ENCODE peak calls at places on chromosomes 5 and 9, in six cellular contexts. A, G, Y, F, R and S are unnamed samples. For H3K4me1, the result is how much of the 10 kb centered on the place peaks cover.

GRCh38 chr9:126491256-126491879 is 122.4 kb upstream of the LMX1B start:
- DNase-seq in Y (no peak), A (peak), R (peak), F (peak), G (peak), S (peak)

GRCh38 chr9:127722055-127722454 is 6.2 kb downstream of the TTC16 start:
- DNase-seq in Y (no peak), R (no peak), F (no peak), A (no peak), G (no peak), S (no peak)

GRCh38 chr5:136242136-136242535 is 49.2 kb upstream of the SMIM32 start:
- DNase-seq in Y (no peak), R (no peak), F (no peak), G (no peak), A (no peak), S (no peak)

GRCh38 chr5:14569948-14570691 is 11.5 kb upstream of the OTULINL start:
- DNase-seq in Y (no peak), R (no peak), A (peak), F (no peak), G (peak), S (no peak)

GRCh38 chr5:79924936-79925893 is 65.8 kb downstream of the MTX3 start:
- DNase-seq in Y (no peak), G (peak), F (no peak), A (no peak), R (no peak), S (peak)

GRCh38 chr5:91312698-91313097 is 70.4 kb downstream of the ARRDC3 start:
- DNase-seq in G (no peak), Y (no peak), F (no peak), A (no peak), R (no peak), S (no peak)

GRCh38 chr9:130398487-130399240 is 46.1 kb upstream of the ASS1 start:
- DNase-seq in F (no peak), G (no peak), R (no peak), Y (no peak), A (no peak), S (no peak)

GRCh38 chr5:132385321-132386105 is 16.0 kb downstream of the SLC22A5 start:
- DNase-seq in G (peak), R (peak), F (peak), Y (peak), A (peak), S (peak)

GRCh38 chr9:81789751-81790150 is 100.4 kb upstream of the TLE1 start:
- DNase-seq in R (no peak), F (no peak), G (no peak), A (no peak), Y (no peak), S (no peak)

GRCh38 chr5:79878721-79879336 is 112.2 kb downstream of the MTX3 start:
- DNase-seq in G (peak), Y (no peak), R (no peak), F (no peak), A (no peak), S (peak)

GRCh38 chr9:70902705-70903131 is 218.7 kb downstream of the TRPM3 start:
- DNase-seq in R (no peak), Y (peak), F (no peak), G (peak), A (peak), S (peak)

GRCh38 chr5:139861889-139862207 is 66.2 kb downstream of the PSD2 start:
- DNase-seq in G (no peak), A (no peak), R (no peak), F (no peak), Y (no peak), S (no peak)

GRCh38 chr5:132747693-132748440 is 641 bp downstream of the CCNI2 start:
- DNase-seq in G (no peak), Y (no peak), A (peak), F (peak), R (peak), S (peak)

GRCh38 chr5:94442971-94443370 is 175.4 kb downstream of the KIAA0825 start:
- DNase-seq in G (peak), R (no peak), F (no peak), Y (no peak), A (no peak), S (peak)

GRCh38 chr9:109556061-109556460 is 58.0 kb upstream of the PTPN3 start:
- DNase-seq in A (peak), R (no peak), Y (no peak), F (no peak), G (peak), S (no peak)

GRCh38 chr9:117430813-117431212 is 16.0 kb upstream of the ASTN2 start:
- DNase-seq in G (no peak), F (no peak), Y (no peak), R (no peak), A (no peak), S (no peak)

GRCh38 chr5:82918311-82919031 is 158.7 kb downstream of the TMEM167A start:
- DNase-seq in R (no peak), A (no peak), G (no peak), F (no peak), Y (no peak), S (no peak)

GRCh38 chr5:107893642-107894041 is 222.9 kb upstream of the EFNA5 start:
- DNase-seq in F (no peak), Y (no peak), G (no peak), R (no peak), A (no peak), S (no peak)

GRCh38 chr9:115004535-115004934 is 74.1 kb upstream of the TNFSF8 start:
- DNase-seq in Y (no peak), A (no peak), G (no peak), R (no peak), F (no peak), S (no peak)

GRCh38 chr5:124655943-124656459 is 90.4 kb downstream of the ZNF608 start:
- DNase-seq in R (no peak), F (no peak), Y (no peak), A (peak), G (peak), S (no peak)
- H3K4me1 ChIP-seq in R (under half), F (half or more), Y (under half), A (half or more), G (under half), S (half or more)

GRCh38 chr5:135110941-135111596 is 77.0 kb upstream of the PITX1 start:
- DNase-seq in Y (no peak), F (peak), G (peak), A (no peak), R (no peak), S (no peak)

GRCh38 chr5:135114759-135115158 is 80.7 kb upstream of the PITX1 start:
- DNase-seq in A (no peak), G (no peak), F (no peak), R (no peak), Y (no peak), S (no peak)

GRCh38 chr5:135113323-135113722 is 79.3 kb upstream of the PITX1 start:
- DNase-seq in R (no peak), A (no peak), F (no peak), Y (no peak), G (no peak), S (no peak)

GRCh38 chr5:135108992-135109391 is 75.0 kb upstream of the PITX1 start:
- DNase-seq in G (no peak), Y (no peak), F (no peak), A (no peak), R (no peak), S (no peak)

GRCh38 chr5:135112008-135112670 is 78.1 kb upstream of the PITX1 start:
- DNase-seq in G (no peak), Y (no peak), R (no peak), A (peak), F (no peak), S (no peak)
- H3K4me1 ChIP-seq in G (under half), Y (under half), R (under half), A (under half), F (under half), S (under half)

GRCh38 chr9:111983484-111983908 is 86.9 kb downstream of the UGCG start:
- DNase-seq in R (no peak), F (no peak), A (no peak), Y (no peak), G (no peak), S (no peak)
- H3K4me1 ChIP-seq in R (under half), F (under half), A (under half), Y (under half), G (under half), S (under half)

GRCh38 chr5:98530224-98530623 is 243.2 kb upstream of the RGMB start:
- DNase-seq in Y (no peak), F (no peak), A (no peak), R (no peak), G (no peak), S (no peak)

GRCh38 chr5:98519530-98519929 is 253.9 kb upstream of the RGMB start:
- DNase-seq in G (no peak), A (no peak), R (no peak), Y (no peak), F (no peak), S (no peak)

GRCh38 chr5:98527846-98528245 is 245.6 kb upstream of the RGMB start:
- DNase-seq in Y (no peak), A (no peak), G (no peak), R (no peak), F (no peak), S (no peak)

GRCh38 chr5:98529321-98529720 is 244.1 kb upstream of the RGMB start:
- DNase-seq in R (no peak), G (no peak), F (no peak), Y (no peak), A (no peak), S (no peak)

DNA sequence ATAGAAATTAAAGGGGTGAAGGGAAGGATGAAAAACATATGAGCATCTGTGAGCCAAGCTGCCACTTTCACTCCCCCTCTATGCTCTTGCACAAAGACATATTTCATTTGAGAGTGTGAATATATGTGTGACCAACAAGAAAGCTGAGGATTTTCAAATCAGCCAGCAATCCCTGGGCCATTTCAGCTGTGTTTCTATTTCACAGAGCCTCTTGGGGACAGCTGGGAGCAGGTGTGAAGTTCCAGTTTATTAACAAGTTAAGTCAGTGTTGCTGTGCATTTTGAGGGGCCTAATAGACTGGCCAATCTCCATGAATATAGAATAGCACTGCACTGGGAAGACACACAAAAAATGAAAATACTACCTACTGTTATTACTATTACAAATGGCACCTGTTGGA is 248.7 kb upstream of the RGMB start:
- DNase-seq in R (no peak), G (no peak), Y (no peak), A (no peak), F (no peak), S (no peak)
- H3K4me1 ChIP-seq in R (under half), G (under half), Y (under half), A (under half), F (under half), S (under half)

DNA sequence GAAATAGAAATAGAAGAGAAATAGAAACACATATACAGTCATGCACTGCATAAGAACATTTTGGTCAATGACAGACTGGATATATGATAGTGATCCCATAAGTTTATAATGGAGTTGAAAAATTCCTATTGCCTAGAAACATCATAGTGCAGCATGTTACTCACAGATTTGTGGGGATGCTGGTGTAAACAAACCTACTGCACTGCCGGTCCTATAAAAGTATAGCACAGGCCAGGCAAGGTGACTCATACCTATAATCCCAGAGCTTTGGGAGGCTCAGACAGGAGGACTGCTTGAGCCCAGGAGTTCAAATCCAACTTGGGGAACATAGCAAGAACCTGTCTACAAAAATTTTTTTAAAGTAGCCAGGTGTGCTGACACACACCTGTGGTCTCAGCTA is 240.6 kb upstream of the MAP3K1 start:
- DNase-seq in R (no peak), A (no peak), Y (no peak), G (peak), F (no peak), S (no peak)
- H3K4me1 ChIP-seq in R (under half), A (under half), Y (under half), G (under half), F (under half), S (under half)

GRCh38 chr9:90808226-90808797 is 6.7 kb downstream of the SYK start:
- DNase-seq in G (no peak), Y (no peak), F (no peak), R (no peak), A (no peak), S (no peak)

GRCh38 chr9:90813011-90813410 is 11.4 kb downstream of the SYK start:
- DNase-seq in G (no peak), A (no peak), R (no peak), Y (no peak), F (no peak), S (no peak)

GRCh38 chr9:90813523-90813922 is 11.9 kb downstream of the SYK start:
- DNase-seq in A (no peak), G (no peak), R (no peak), F (no peak), Y (no peak), S (no peak)

GRCh38 chr9:90808890-90809685 is 7.5 kb downstream of the SYK start:
- DNase-seq in A (no peak), R (no peak), F (no peak), Y (no peak), G (no peak), S (no peak)

GRCh38 chr9:90810686-90811085 is 9.1 kb downstream of the SYK start:
- DNase-seq in A (no peak), G (no peak), Y (no peak), R (no peak), F (no peak), S (no peak)
- H3K4me1 ChIP-seq in A (under half), G (under half), Y (under half), R (under half), F (under half), S (under half)

DNA sequence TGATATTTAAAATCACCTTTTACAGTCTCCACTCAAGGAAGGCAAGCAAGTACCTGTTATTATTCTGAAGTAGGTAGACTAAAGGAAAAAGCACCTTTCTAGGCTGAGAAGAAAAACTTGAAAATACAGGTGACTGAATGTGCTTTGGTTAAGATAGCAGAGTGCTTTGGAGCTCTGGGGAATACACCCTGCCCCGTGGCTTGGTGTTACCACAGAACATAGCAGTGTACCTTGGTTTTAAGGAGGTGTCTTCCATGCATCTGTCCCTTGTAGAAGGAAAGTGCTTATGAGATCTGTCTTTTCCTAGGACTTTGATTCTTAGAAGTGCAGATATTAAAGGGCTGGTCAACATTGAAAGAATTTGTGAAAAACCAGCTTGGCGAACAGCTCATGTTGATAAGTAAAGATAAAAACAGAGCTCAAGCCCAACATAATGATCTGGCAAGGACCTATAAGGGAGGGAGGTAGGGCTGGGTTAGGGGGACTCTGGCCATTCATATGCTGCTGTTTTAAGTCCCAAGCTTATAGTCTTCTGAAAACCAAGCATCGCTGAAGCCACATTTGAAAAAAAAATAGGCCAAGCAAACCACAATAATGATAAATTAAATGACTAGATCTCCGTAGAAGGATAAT is 66.7 kb downstream of the ZNF608 start:
- DNase-seq in G (no peak), A (no peak), Y (no peak), F (no peak), R (no peak), S (no peak)
- H3K4me1 ChIP-seq in G (under half), A (half or more), Y (under half), F (under half), R (under half), S (half or more)

GRCh38 chr9:38001430-38001829 is 67.6 kb downstream of the SHB start:
- DNase-seq in Y (no peak), G (no peak), F (no peak), R (no peak), A (no peak), S (no peak)

GRCh38 chr9:38003230-38003629 is 65.8 kb downstream of the SHB start:
- DNase-seq in Y (no peak), R (no peak), G (no peak), F (no peak), A (no peak), S (no peak)

GRCh38 chr9:38004809-38005560 is 64.0 kb downstream of the SHB start:
- DNase-seq in F (no peak), R (no peak), Y (no peak), G (no peak), A (no peak), S (no peak)

GRCh38 chr9:38006163-38006562 is 62.9 kb downstream of the SHB start:
- DNase-seq in F (no peak), R (no peak), Y (no peak), A (no peak), G (peak), S (no peak)

DNA sequence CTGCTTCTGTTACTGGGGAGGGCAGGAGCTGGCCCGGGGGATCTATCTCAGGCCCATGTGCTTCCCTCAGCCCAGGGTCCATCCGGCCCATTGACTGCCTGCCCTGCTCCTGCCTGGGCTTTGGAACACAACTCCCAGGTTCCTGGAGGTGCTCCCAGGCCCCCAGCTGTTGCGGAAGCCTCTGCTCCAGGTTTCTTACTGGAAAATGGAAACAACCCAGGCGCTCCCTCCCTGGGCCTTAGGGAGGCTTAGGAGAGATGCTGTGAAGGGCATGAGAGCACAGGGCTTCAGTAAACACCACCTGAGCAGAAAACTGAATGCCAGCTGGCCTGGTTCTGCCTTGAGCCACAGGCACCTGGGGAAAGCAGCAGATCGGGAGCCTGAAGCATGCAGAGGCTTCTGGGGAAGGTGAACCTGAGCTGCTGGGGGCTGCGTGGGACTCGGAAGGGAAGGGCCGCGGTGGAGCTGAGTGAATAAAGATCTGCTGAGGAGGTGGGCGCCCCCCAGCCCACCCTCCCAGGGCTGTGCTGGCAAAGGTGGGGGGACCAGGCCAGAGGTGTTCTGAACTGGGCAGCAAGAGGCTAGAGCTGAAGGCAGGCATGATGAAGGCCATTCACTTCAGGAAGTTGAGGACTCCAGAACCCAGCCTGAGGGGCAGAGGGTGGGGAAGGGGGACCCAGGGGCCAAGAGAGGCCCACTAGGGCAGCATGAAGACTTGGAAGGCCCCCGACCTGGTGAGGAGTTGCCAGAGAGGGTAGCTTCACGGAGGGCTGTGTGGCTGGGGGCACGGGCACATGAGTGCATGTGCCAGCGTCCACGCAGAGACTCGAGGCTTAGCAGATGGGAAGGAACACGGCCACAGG is 64.8 kb downstream of the SHB start:
- DNase-seq in A (no peak), G (no peak), R (no peak), Y (no peak), F (no peak), S (no peak)
- H3K4me1 ChIP-seq in A (under half), G (half or more), R (under half), Y (under half), F (under half), S (under half)